ENCODE peak calls at places on chromosomes 2 and 18, in eight cellular contexts. S is Peyer's patch, L is tibial nerve, C is SJSA1, F is psoas muscle, E is uterus, N is DND-41, R is stomach. T is an unnamed sample. For H3K36me3 and H3K4me1, the result is how much of the 10 kb centered on the place peaks cover.

GRCh38 chr2:80364511-80365212 is 60.1 kb upstream of the LRRTM1 start:
- DNase-seq in N (no peak), C (no peak), L (no peak), S (no peak), R (no peak), F (no peak), E (no peak), T (no peak)

GRCh38 chr2:170703776-170704476 is 11.2 kb upstream of the SP5 start:
- DNase-seq in L (no peak), E (no peak), N (no peak), S (no peak), F (no peak), C (no peak), R (no peak), T (no peak)

GRCh38 chr2:109438773-109439191 is 175.0 kb downstream of the SEPTIN10 start:
- DNase-seq in R (no peak), L (no peak), N (no peak), S (no peak), E (no peak), F (peak), C (no peak), T (no peak)

GRCh38 chr2:188292446-188293239 is 969 bp downstream of the GULP1 start:
- DNase-seq in F (peak), C (peak), S (peak), L (peak), E (peak), R (peak), N (no peak), T (peak)

GRCh38 chr2:238854699-238855111 is 6.8 kb downstream of the TWIST2 start:
- DNase-seq in S (no peak), N (no peak), R (no peak), L (no peak), C (no peak), E (no peak), F (no peak), T (no peak)

GRCh38 chr18:3863593-3863992 is 413.6 kb downstream of the TGIF1 start:
- DNase-seq in E (no peak), L (no peak), R (no peak), S (no peak), C (no peak), N (no peak), F (no peak), T (no peak)

GRCh38 chr18:79485788-79486355 is 90.1 kb downstream of the NFATC1 start:
- DNase-seq in E (no peak), C (peak), L (no peak), S (peak), R (no peak), N (no peak), F (no peak), T (no peak)

GRCh38 chr2:232854082-232854481 is 16.0 kb upstream of the SNORC start:
- DNase-seq in C (peak), S (no peak), R (no peak), E (no peak), N (no peak), L (no peak), F (no peak), T (no peak)

GRCh38 chr18:245282-245847 is 22.5 kb downstream of the THOC1 start:
- DNase-seq in C (no peak), S (no peak), L (no peak), F (no peak), R (no peak), E (no peak), N (no peak), T (no peak)

DNA sequence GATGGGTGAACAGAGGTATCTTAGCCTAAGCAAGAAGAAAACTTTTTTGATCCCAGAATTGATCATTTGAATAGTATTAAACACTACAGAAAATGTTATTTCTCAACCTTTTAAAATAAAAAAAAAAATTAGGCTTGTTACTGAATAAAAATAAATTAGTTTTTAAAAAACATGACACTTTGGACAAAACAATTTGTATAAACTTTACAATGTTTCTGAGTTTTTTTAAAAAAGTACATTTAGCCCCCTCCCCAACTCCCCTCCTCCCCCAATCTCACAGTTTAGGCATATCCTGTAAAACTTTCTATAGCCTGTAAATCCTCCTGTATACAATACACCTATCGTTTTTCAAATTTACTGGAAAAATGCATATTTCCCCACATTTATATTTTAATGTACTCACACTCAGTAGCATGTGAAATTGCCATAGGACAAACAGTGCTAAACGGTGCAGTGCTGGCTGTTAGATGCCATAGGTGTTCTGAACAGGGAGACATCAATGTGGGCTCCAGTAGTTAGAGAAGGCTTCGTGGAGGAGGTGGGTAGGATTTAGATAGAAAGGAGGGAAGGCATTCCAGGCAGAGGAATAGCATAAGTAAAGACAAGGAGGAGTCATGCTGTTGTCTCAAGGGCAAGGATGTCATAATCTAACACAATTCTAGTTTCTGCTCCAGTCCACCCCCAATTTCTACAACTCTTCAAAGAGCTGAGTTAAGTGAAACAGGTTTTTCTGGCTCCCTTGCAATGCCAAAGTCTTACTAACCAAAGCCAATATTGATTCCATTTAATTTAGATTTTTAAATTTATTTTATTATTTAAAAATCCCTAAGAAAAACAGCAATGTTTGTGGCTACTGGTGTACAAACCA is 50.9 kb downstream of the SP3 start:
- DNase-seq in E (no peak), R (no peak), N (no peak), L (no peak), C (no peak), F (no peak), S (no peak), T (no peak)
- H3K36me3 ChIP-seq in E (under half), R (half or more), N (half or more), L (under half), C (half or more), F (under half), S (half or more), T (half or more)

GRCh38 chr2:11744631-11745394 is 1.6 kb upstream of the LPIN1 start:
- DNase-seq in N (peak), F (peak), C (no peak), S (peak), L (no peak), E (no peak), R (no peak), T (no peak)
- H3K4me1 ChIP-seq in N (half or more), F (under half), C (under half), S (under half), L (under half), E (under half), R (half or more), T (half or more)

GRCh38 chr2:25131567-25132295 is 36.6 kb downstream of the POMC start:
- DNase-seq in R (peak), F (peak), L (peak), C (no peak), N (no peak), E (no peak), S (peak), T (no peak)
- H3K4me3 ChIP-seq in R (peak), F (peak), L (peak), C (no peak), N (no peak), E (no peak), S (peak), T (no peak)

DNA sequence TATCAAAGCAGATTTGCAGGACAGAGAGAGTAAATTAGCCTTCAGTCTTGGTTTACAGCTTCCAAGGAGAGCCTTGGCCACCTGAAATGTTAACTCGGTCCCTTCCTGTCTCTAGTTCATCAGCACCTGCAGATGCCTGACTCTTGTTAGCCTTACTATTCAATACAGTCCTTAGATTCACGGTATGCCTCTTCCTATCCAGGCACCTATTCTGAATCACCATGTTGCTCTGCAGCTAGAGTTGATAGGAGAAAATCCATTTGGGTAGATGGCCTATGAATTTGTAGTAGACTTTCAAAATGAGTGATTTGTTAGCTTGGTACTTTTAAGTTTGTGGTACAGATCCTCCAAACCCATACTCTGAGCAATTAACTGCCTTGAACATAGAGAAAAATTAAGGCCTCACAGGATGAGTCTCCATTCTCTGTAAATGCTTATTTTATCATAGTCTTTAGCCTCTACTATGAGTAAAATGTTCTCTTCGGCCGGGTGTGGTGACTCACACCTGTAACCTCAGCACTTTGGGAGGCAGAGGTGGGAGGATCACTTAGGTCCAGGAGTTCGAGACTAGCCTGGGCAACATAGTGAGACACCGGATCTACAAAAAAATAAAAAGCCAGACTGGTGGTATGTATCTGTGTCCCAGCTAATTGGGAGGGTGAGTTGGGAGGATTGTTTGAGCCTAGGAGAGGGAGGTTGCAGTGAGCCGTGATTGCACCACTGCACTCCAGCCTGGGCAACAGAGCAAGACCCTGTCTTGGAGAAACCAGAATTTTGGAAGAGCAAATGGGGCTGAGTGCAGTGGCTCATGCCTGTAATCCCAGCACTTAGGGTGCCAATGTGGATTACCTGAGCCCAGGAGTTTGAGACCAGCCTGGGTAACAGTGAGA is 32.9 kb downstream of the PTCD3 start:
- DNase-seq in R (no peak), F (no peak), L (no peak), N (no peak), C (no peak), E (no peak), S (no peak), T (no peak)
- H3K36me3 ChIP-seq in R (half or more), F (under half), L (under half), N (half or more), C (half or more), E (under half), S (half or more), T (half or more)

GRCh38 chr2:47509250-47509649 is 106.3 kb downstream of the MSH2 start:
- DNase-seq in L (no peak), N (peak), S (no peak), R (no peak), C (no peak), E (no peak), F (no peak), T (no peak)

GRCh38 chr2:47508641-47509040 is 105.7 kb downstream of the MSH2 start:
- DNase-seq in C (no peak), R (no peak), E (no peak), L (no peak), N (peak), F (no peak), S (no peak), T (no peak)

GRCh38 chr2:47510745-47511144 is 107.8 kb downstream of the MSH2 start:
- DNase-seq in N (no peak), S (no peak), R (no peak), F (no peak), C (no peak), E (no peak), L (no peak), T (no peak)

GRCh38 chr2:47512581-47513083 is 109.7 kb downstream of the MSH2 start:
- DNase-seq in E (no peak), F (no peak), S (no peak), R (no peak), C (peak), L (no peak), N (peak), T (no peak)

GRCh38 chr2:47509981-47510380 is 107.0 kb downstream of the MSH2 start:
- DNase-seq in C (no peak), R (no peak), N (no peak), F (no peak), E (no peak), L (no peak), S (no peak), T (no peak)
- H3K4me1 ChIP-seq in C (under half), R (under half), N (under half), F (under half), E (under half), L (under half), S (under half), T (under half)

T was measured in Panc1.